ENCODE peak calls at places on chromosomes 6 and 20, in eight cellular contexts. One of them, this sample, is unnamed.
A peak's percentile ranks its signal among the peaks of the same experiment; 100 is the strongest.

GRCh38 chr20:51493346-51493791 is 49.1 kb downstream of the NFATC2 start:
- DNase-seq in CD4-positive, alpha-beta T cell: peak; percentile 23
- DNase-seq in endothelial cell: no peak
- DNase-seq in mesothelial cell of epicardium: no peak
- DNase-seq in psoas muscle: no peak
- DNase-seq in prostate gland: no peak
- DNase-seq in endodermal cell: no peak
- DNase-seq in fibroblast of lung: no peak
- DNase-seq in this sample: no peak

GRCh38 chr6:157840776-157841175 is 17.7 kb downstream of the SNX9 start:
- DNase-seq in CD4-positive, alpha-beta T cell: no peak
- DNase-seq in endothelial cell: no peak
- DNase-seq in mesothelial cell of epicardium: no peak
- DNase-seq in psoas muscle: no peak
- DNase-seq in prostate gland: no peak
- DNase-seq in endodermal cell: no peak
- DNase-seq in fibroblast of lung: peak; percentile 70
- DNase-seq in this sample: no peak

GRCh38 chr6:63565727-63566625 is 6.3 kb upstream of the LOC128125822 start:
- DNase-seq in CD4-positive, alpha-beta T cell: no peak
- DNase-seq in endothelial cell: no peak
- DNase-seq in mesothelial cell of epicardium: no peak
- DNase-seq in psoas muscle: no peak
- DNase-seq in prostate gland: no peak
- DNase-seq in endodermal cell: no peak
- DNase-seq in fibroblast of lung: peak; percentile 65
- DNase-seq in this sample: no peak

GRCh38 chr20:25033941-25034335 is 24.0 kb downstream of the ACSS1 start:
- DNase-seq in CD4-positive, alpha-beta T cell: no peak
- DNase-seq in endothelial cell: no peak
- DNase-seq in mesothelial cell of epicardium: no peak
- DNase-seq in psoas muscle: no peak
- DNase-seq in prostate gland: no peak
- DNase-seq in endodermal cell: no peak
- DNase-seq in fibroblast of lung: no peak
- DNase-seq in this sample: no peak

GRCh38 chr20:62795023-62795761 is 1.1 kb upstream of the MRGBP start:
- DNase-seq in CD4-positive, alpha-beta T cell: peak; percentile 67
- DNase-seq in endothelial cell: peak; percentile 64
- DNase-seq in mesothelial cell of epicardium: peak; percentile 76
- DNase-seq in psoas muscle: peak; percentile 72
- DNase-seq in prostate gland: no peak
- DNase-seq in endodermal cell: peak; percentile 82
- DNase-seq in fibroblast of lung: peak; percentile 48
- DNase-seq in this sample: no peak

GRCh38 chr20:63942250-63943006 is 13.8 kb downstream of the UCKL1 start:
- DNase-seq in CD4-positive, alpha-beta T cell: no peak
- DNase-seq in endothelial cell: peak; percentile 53
- DNase-seq in mesothelial cell of epicardium: no peak
- DNase-seq in psoas muscle: peak; percentile 71
- DNase-seq in prostate gland: no peak
- DNase-seq in endodermal cell: peak; percentile 91
- DNase-seq in fibroblast of lung: peak; percentile 37
- DNase-seq in this sample: no peak

GRCh38 chr6:105428342-105428957 is 25.6 kb upstream of the PREP start:
- DNase-seq in CD4-positive, alpha-beta T cell: no peak
- DNase-seq in endothelial cell: no peak
- DNase-seq in mesothelial cell of epicardium: no peak
- DNase-seq in psoas muscle: no peak
- DNase-seq in prostate gland: no peak
- DNase-seq in endodermal cell: no peak
- DNase-seq in fibroblast of lung: peak; percentile 69
- DNase-seq in this sample: no peak

GRCh38 chr6:27866370-27867050 is 45.7 kb downstream of the OR2B2 start:
- DNase-seq in CD4-positive, alpha-beta T cell: peak; percentile 10
- DNase-seq in endothelial cell: no peak
- DNase-seq in mesothelial cell of epicardium: peak; percentile 45
- DNase-seq in psoas muscle: no peak
- DNase-seq in prostate gland: no peak
- DNase-seq in endodermal cell: peak; percentile 78
- DNase-seq in fibroblast of lung: peak; percentile 83
- DNase-seq in this sample: no peak

GRCh38 chr6:45148711-45149341 is 179.3 kb upstream of the RUNX2 start:
- DNase-seq in CD4-positive, alpha-beta T cell: no peak
- DNase-seq in endothelial cell: no peak
- DNase-seq in mesothelial cell of epicardium: no peak
- DNase-seq in psoas muscle: no peak
- DNase-seq in prostate gland: no peak
- DNase-seq in endodermal cell: no peak
- DNase-seq in fibroblast of lung: peak; percentile 74
- DNase-seq in this sample: no peak

GRCh38 chr6:7938562-7939185 is 28.1 kb upstream of the TXNDC5 start:
- DNase-seq in CD4-positive, alpha-beta T cell: no peak
- DNase-seq in endothelial cell: no peak
- DNase-seq in mesothelial cell of epicardium: no peak
- DNase-seq in psoas muscle: no peak
- DNase-seq in prostate gland: no peak
- DNase-seq in endodermal cell: no peak
- DNase-seq in fibroblast of lung: no peak
- DNase-seq in this sample: no peak

GRCh38 chr20:17878912-17879602 is 89.5 kb downstream of the SNX5 start:
- DNase-seq in CD4-positive, alpha-beta T cell: no peak
- DNase-seq in endothelial cell: no peak
- DNase-seq in mesothelial cell of epicardium: no peak
- DNase-seq in psoas muscle: no peak
- DNase-seq in prostate gland: no peak
- DNase-seq in endodermal cell: no peak
- DNase-seq in fibroblast of lung: no peak
- DNase-seq in this sample: no peak

GRCh38 chr6:112289039-112289566 is 34.7 kb upstream of the LAMA4 start:
- DNase-seq in CD4-positive, alpha-beta T cell: no peak
- DNase-seq in endothelial cell: no peak
- DNase-seq in mesothelial cell of epicardium: peak; percentile 40
- DNase-seq in psoas muscle: peak; percentile 83
- DNase-seq in prostate gland: no peak
- DNase-seq in endodermal cell: no peak
- DNase-seq in fibroblast of lung: peak; percentile 98
- DNase-seq in this sample: no peak

GRCh38 chr6:11271228-11271627 is 38.8 kb upstream of the NEDD9 start:
- DNase-seq in CD4-positive, alpha-beta T cell: no peak
- DNase-seq in endothelial cell: no peak
- DNase-seq in mesothelial cell of epicardium: no peak
- DNase-seq in psoas muscle: peak; percentile 50
- DNase-seq in prostate gland: no peak
- DNase-seq in endodermal cell: no peak
- DNase-seq in fibroblast of lung: peak; percentile 81
- DNase-seq in this sample: no peak

GRCh38 chr6:135054238-135054574 is 416 bp downstream of the HBS1L start:
- DNase-seq in CD4-positive, alpha-beta T cell: no peak
- DNase-seq in endothelial cell: no peak
- DNase-seq in mesothelial cell of epicardium: no peak
- DNase-seq in psoas muscle: no peak
- DNase-seq in prostate gland: peak; percentile 7
- DNase-seq in endodermal cell: no peak
- DNase-seq in fibroblast of lung: no peak
- DNase-seq in this sample: no peak

DNA sequence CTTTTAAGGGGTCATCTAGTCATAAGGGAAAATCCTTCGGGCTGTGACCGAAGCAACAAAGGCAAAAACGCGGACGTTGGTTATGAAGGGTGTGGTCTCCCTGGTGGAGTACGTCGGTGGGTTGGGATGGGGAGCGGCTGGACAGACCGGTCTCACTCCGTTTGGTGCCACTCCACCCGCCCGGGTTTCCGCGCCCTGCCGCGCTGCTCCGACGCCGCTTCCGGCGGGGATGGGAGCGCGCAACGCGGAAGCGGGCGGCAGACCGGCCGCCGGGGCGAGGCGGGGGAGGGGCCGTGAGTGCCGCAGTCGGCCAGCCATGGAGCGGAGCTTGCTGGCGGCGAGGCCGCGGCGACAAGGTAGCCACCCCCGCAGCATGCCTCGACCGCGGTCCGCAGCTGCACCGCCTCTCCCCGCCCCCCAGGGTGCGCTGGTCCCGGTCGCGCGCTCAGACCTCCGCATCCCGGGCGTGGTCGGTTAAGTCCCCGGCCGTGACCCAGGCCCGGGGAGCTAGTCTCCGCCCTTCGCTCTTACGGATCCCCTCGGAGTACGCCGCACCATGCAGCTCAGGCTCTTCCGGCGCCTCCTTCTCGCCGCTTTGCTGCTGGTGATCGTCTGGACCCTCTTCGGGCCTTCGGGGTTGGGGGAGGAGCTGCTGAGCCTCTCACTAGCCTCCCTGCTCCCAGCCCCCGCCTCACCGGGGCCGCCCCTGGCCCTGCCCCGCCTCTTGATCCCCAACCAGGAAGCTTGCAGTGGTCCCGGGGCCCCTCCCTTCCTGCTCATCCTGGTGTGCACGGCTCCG is at the start of gene B3GALT4:
- DNase-seq in CD4-positive, alpha-beta T cell: peak; percentile 69
- DNase-seq in endothelial cell: peak; percentile 66
- DNase-seq in mesothelial cell of epicardium: peak; percentile 76
- DNase-seq in psoas muscle: peak; percentile 85
- DNase-seq in prostate gland: peak; percentile 76
- DNase-seq in endodermal cell: peak; percentile 95
- DNase-seq in fibroblast of lung: peak; percentile 69
- DNase-seq in this sample: no peak
- TF ChIP-seq CTCF in CD4-positive, alpha-beta T cell: peak; percentile 36
- TF ChIP-seq CTCF in endothelial cell: peak; percentile 76
- TF ChIP-seq CTCF in mesothelial cell of epicardium: peak; percentile 63
- TF ChIP-seq CTCF in psoas muscle: peak; percentile 49
- TF ChIP-seq CTCF in prostate gland: peak; percentile 27
- TF ChIP-seq CTCF in endodermal cell: peak; percentile 79
- TF ChIP-seq CTCF in fibroblast of lung: peak; percentile 33
- TF ChIP-seq CTCF in this sample: no peak

DNA sequence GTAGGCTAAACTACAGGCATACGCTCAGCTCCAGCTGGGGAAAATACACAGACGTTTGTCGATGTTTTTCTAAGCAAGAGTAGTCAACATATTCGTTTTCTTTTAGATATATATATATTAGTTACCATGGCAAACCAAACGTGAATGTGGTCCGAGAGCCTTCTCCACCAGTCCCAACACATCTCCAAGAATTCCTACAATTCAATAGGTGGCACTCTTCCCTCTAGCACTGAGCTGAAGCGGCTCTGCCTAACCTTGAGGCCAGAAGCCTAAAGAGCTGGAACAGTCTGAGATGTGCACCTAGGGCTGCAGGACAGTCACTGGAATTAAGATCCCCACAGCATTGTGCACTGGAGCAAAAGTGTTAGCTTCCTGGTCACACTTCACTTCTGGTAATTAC is 70.3 kb upstream of the BEND3 start:
- DNase-seq in CD4-positive, alpha-beta T cell: no peak
- DNase-seq in endothelial cell: peak; percentile 11
- DNase-seq in mesothelial cell of epicardium: no peak
- DNase-seq in psoas muscle: no peak
- DNase-seq in prostate gland: peak; percentile 42
- DNase-seq in endodermal cell: peak; percentile 69
- DNase-seq in fibroblast of lung: peak; percentile 41
- DNase-seq in this sample: no peak
- TF ChIP-seq CTCF in CD4-positive, alpha-beta T cell: no peak
- TF ChIP-seq CTCF in endothelial cell: no peak
- TF ChIP-seq CTCF in mesothelial cell of epicardium: no peak
- TF ChIP-seq CTCF in psoas muscle: no peak
- TF ChIP-seq CTCF in prostate gland: peak; percentile 20
- TF ChIP-seq CTCF in endodermal cell: peak; percentile 72
- TF ChIP-seq CTCF in fibroblast of lung: peak; percentile 8
- TF ChIP-seq CTCF in this sample: no peak

GRCh38 chr20:36504295-36504694 is 37.0 kb upstream of the MYL9 start:
- DNase-seq in CD4-positive, alpha-beta T cell: no peak
- DNase-seq in endothelial cell: no peak
- DNase-seq in mesothelial cell of epicardium: no peak
- DNase-seq in psoas muscle: no peak
- DNase-seq in prostate gland: no peak
- DNase-seq in endodermal cell: no peak
- DNase-seq in fibroblast of lung: no peak
- DNase-seq in this sample: no peak

GRCh38 chr20:36507746-36508145 is 33.6 kb upstream of the MYL9 start:
- DNase-seq in CD4-positive, alpha-beta T cell: no peak
- DNase-seq in endothelial cell: no peak
- DNase-seq in mesothelial cell of epicardium: no peak
- DNase-seq in psoas muscle: no peak
- DNase-seq in prostate gland: no peak
- DNase-seq in endodermal cell: no peak
- DNase-seq in fibroblast of lung: no peak
- DNase-seq in this sample: no peak

GRCh38 chr20:36501367-36502006 is 39.8 kb upstream of the MYL9 start:
- DNase-seq in CD4-positive, alpha-beta T cell: no peak
- DNase-seq in endothelial cell: no peak
- DNase-seq in mesothelial cell of epicardium: no peak
- DNase-seq in psoas muscle: no peak
- DNase-seq in prostate gland: no peak
- DNase-seq in endodermal cell: no peak
- DNase-seq in fibroblast of lung: no peak
- DNase-seq in this sample: no peak

DNA sequence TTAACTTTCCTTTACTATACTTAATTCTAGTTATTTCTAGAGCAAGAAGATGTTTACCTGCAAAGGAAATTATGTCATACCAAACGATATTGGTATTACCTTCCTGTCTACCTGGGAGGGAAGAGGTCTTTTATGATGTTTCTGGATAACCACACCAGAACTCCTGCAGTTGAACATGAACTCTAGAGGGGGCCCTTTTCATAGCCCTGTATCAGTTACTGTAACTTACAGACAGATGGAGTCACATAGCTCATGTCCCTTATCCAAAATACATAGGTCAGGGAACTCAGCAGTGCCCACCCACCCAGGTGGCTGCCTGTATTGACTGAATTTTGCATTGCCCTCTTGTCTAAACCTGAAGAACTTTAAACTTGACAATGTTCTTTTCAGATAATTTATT is 35.1 kb upstream of the MYL9 start:
- DNase-seq in CD4-positive, alpha-beta T cell: no peak
- DNase-seq in endothelial cell: no peak
- DNase-seq in mesothelial cell of epicardium: no peak
- DNase-seq in psoas muscle: no peak
- DNase-seq in prostate gland: no peak
- DNase-seq in endodermal cell: no peak
- DNase-seq in fibroblast of lung: peak; percentile 25
- DNase-seq in this sample: no peak
- TF ChIP-seq CTCF in CD4-positive, alpha-beta T cell: peak; percentile 31
- TF ChIP-seq CTCF in endothelial cell: no peak
- TF ChIP-seq CTCF in mesothelial cell of epicardium: no peak
- TF ChIP-seq CTCF in psoas muscle: no peak
- TF ChIP-seq CTCF in prostate gland: no peak
- TF ChIP-seq CTCF in endodermal cell: peak; percentile 70
- TF ChIP-seq CTCF in fibroblast of lung: peak; percentile 27
- TF ChIP-seq CTCF in this sample: no peak

DNA sequence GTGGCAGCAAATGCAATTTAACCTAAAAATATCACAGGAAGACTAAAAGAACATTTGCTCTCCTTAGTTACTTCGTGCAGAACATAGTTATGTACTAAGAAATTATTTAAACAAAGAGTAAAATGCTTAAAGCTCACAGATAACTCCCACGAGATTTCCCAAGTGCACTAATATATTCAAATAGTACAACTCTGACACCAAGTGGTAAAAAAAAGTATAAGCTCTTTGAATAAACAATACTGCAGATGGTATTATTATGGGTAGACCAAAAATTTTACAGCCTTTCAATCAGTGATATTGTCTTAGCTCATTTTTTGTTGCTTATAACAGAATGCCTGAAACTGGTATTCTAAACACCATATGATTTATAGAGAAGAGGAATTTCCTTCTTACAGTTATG is 52.8 kb upstream of the FILIP1 start:
- DNase-seq in CD4-positive, alpha-beta T cell: no peak
- DNase-seq in endothelial cell: no peak
- DNase-seq in mesothelial cell of epicardium: no peak
- DNase-seq in psoas muscle: no peak
- DNase-seq in prostate gland: no peak
- DNase-seq in endodermal cell: no peak
- DNase-seq in fibroblast of lung: peak; percentile 64
- DNase-seq in this sample: no peak
- TF ChIP-seq CTCF in CD4-positive, alpha-beta T cell: no peak
- TF ChIP-seq CTCF in endothelial cell: peak; percentile 22
- TF ChIP-seq CTCF in mesothelial cell of epicardium: no peak
- TF ChIP-seq CTCF in psoas muscle: peak; percentile 17
- TF ChIP-seq CTCF in prostate gland: no peak
- TF ChIP-seq CTCF in endodermal cell: peak; percentile 25
- TF ChIP-seq CTCF in fibroblast of lung: no peak
- TF ChIP-seq CTCF in this sample: no peak

This sample was measured in omental fat pad.